ENCODE peak calls at places on chromosomes 4 and X, in ten cellular contexts. D is IMR-90; A is SK-N-SH; R is CD8-positive, alpha-beta T cell; G is thoracic aorta; L is ascending aorta; W is A549; V is breast epithelium; P is mucosa of descending colon; T is lower leg skin. U is an unnamed sample.

GRCh38 chr4:2163311-2163821 is 78.6 kb downstream of the HAUS3 start:
- DNase-seq in R (no peak), L (no peak), T (peak), P (no peak), V (no peak), W (no peak), A (no peak), G (no peak), D (peak), U (peak)

GRCh38 chr4:13159041-13159620 is 325.0 kb downstream of the RAB28 start:
- DNase-seq in V (no peak), P (no peak), T (no peak), L (no peak), R (no peak), G (no peak), W (no peak), A (no peak), D (no peak), U (no peak)

GRCh38 chr4:76365636-76366035 is 55.3 kb downstream of the CCDC158 start:
- DNase-seq in G (no peak), A (no peak), W (no peak), P (no peak), R (no peak), D (peak), T (no peak), V (no peak), L (no peak), U (no peak)

GRCh38 chr4:173782660-173783059 is 252.6 kb upstream of the HAND2 start:
- DNase-seq in T (no peak), A (no peak), V (no peak), L (no peak), D (no peak), R (no peak), P (no peak), W (no peak), G (no peak), U (no peak)

GRCh38 chrX:66200050-66200664 is 36.1 kb downstream of the HEPH start:
- DNase-seq in P (no peak), G (no peak), R (no peak), A (no peak), V (no peak), T (no peak), W (no peak), L (no peak), D (no peak), U (no peak)

GRCh38 chr4:109032676-109033075 is 269.8 kb downstream of the COL25A1 start:
- DNase-seq in A (no peak), R (no peak), V (no peak), L (no peak), W (no peak), T (no peak), G (no peak), P (no peak), D (no peak), U (no peak)

GRCh38 chr4:75429208-75429607 is 85.0 kb downstream of the RCHY1 start:
- DNase-seq in A (no peak), R (no peak), P (no peak), D (no peak), T (no peak), W (no peak), V (no peak), G (no peak), L (no peak), U (no peak)

GRCh38 chr4:48542888-48543287 is 52.8 kb downstream of the ZAR1 start:
- DNase-seq in L (no peak), V (no peak), T (no peak), D (no peak), P (no peak), R (no peak), A (no peak), G (no peak), W (no peak), U (no peak)

GRCh38 chr4:55545681-55546632 is 752 bp downstream of the CLOCK start:
- DNase-seq in R (peak), T (peak), G (peak), V (peak), A (peak), W (peak), P (peak), L (peak), D (peak), U (peak)

GRCh38 chr4:8760561-8760960 is 111.1 kb downstream of the HMX1 start:
- DNase-seq in G (no peak), W (no peak), T (no peak), D (no peak), R (no peak), L (no peak), V (no peak), P (peak), A (no peak), U (no peak)

GRCh38 chrX:64570204-64570603 is 175.0 kb upstream of the MTMR8 start:
- DNase-seq in A (no peak), P (no peak), D (no peak), L (no peak), R (no peak), W (no peak), G (no peak), T (no peak), V (no peak), U (no peak)
- TF ChIP-seq CTCF in A (no peak), P (no peak), D (no peak), L (no peak), R (no peak), W (no peak), G (no peak), T (no peak), V (no peak), U (no peak)

GRCh38 chrX:17414839-17415238 is 39.8 kb downstream of the NHS start:
- DNase-seq in P (peak), R (no peak), G (no peak), D (no peak), A (no peak), V (no peak), L (no peak), T (no peak), W (no peak), U (no peak)

GRCh38 chrX:17417411-17417810 is 42.4 kb downstream of the NHS start:
- DNase-seq in D (no peak), A (no peak), W (no peak), P (no peak), R (no peak), L (no peak), G (no peak), T (no peak), V (no peak), U (no peak)

GRCh38 chrX:17414057-17414658 is 39.2 kb downstream of the NHS start:
- DNase-seq in G (no peak), V (peak), T (no peak), D (no peak), A (no peak), L (no peak), W (no peak), P (no peak), R (no peak), U (no peak)

GRCh38 chrX:17413228-17413627 is 38.2 kb downstream of the NHS start:
- DNase-seq in G (no peak), W (no peak), T (no peak), D (peak), A (no peak), V (no peak), L (no peak), P (no peak), R (no peak), U (peak)

DNA sequence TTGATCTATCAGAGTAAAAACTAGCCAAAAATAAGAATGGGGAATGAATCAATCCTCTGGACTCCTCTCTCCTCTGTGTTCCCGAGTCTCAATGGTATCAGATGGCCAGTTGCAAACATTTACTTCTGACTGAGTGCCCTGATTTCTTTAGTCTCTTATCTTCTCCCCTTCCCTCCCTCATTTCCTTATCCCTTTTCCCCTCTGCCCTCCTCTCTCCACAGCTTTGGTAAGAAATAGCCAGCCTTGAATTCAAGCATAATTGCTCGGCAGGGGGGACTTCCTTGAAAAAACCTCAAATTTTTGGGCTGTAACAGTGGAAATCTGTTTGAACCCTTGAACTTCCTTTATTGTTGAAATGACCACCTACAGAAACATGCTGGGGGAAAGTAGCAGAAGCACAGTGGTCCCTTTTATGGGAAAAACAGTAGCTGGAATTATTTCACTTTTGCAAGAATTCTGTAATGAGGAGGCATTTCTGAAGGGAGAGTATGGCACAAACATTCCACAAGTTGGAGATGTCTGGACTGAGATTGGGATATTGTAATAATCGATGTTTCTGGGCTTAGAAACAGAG is 40.3 kb downstream of the NHS start:
- DNase-seq in W (no peak), D (no peak), R (no peak), L (no peak), T (no peak), G (no peak), A (no peak), V (no peak), P (no peak), U (no peak)
- H3K4me3 ChIP-seq in W (no peak), D (no peak), R (no peak), L (no peak), T (no peak), G (peak), A (no peak), V (no peak), P (no peak), U (no peak)

GRCh38 chr4:40562208-40562607 is 67.5 kb downstream of the RBM47 start:
- DNase-seq in L (no peak), R (no peak), V (no peak), G (no peak), A (no peak), T (no peak), P (no peak), D (no peak), W (no peak), U (no peak)
- TF ChIP-seq CTCF in L (no peak), R (no peak), V (no peak), G (no peak), A (no peak), T (no peak), P (no peak), D (no peak), W (no peak), U (no peak)

GRCh38 chrX:53717205-53717604 is 30.7 kb upstream of the HUWE1 start:
- DNase-seq in A (no peak), P (no peak), D (no peak), R (no peak), W (no peak), T (no peak), V (no peak), L (no peak), G (no peak), U (no peak)
- H3K4me3 ChIP-seq in A (no peak), P (no peak), D (no peak), R (peak), W (no peak), T (no peak), V (no peak), L (no peak), G (no peak), U (no peak)

U was measured in fibroblast of pulmonary artery.